ENCODE peak calls at places on chromosomes 11 and 22, in nine cellular contexts. One of them, this sample, is unnamed.

GRCh38 chr11:128247235-128247594 is 340.1 kb downstream of the ETS1 start:
- DNase-seq in nucleus accumbens: no peak
- DNase-seq in foreskin fibroblast: peak
- DNase-seq in NCI-H2081: no peak
- DNase-seq in SW480: no peak
- DNase-seq in HT-29: no peak
- DNase-seq in neuronal stem cell: no peak
- DNase-seq in foreskin melanocyte: no peak
- DNase-seq in mucosa of gallbladder: no peak
- DNase-seq in this sample: no peak

GRCh38 chr11:295351-296205 is 3.7 kb downstream of the IFITM5 start:
- DNase-seq in nucleus accumbens: no peak
- DNase-seq in foreskin fibroblast: no peak
- DNase-seq in NCI-H2081: no peak
- DNase-seq in SW480: no peak
- DNase-seq in HT-29: no peak
- DNase-seq in neuronal stem cell: no peak
- DNase-seq in foreskin melanocyte: no peak
- DNase-seq in mucosa of gallbladder: no peak
- DNase-seq in this sample: no peak

GRCh38 chr11:2561283-2562180 is 116.7 kb downstream of the KCNQ1 start:
- DNase-seq in nucleus accumbens: no peak
- DNase-seq in foreskin fibroblast: no peak
- DNase-seq in NCI-H2081: no peak
- DNase-seq in SW480: no peak
- DNase-seq in HT-29: no peak
- DNase-seq in neuronal stem cell: no peak
- DNase-seq in foreskin melanocyte: no peak
- DNase-seq in mucosa of gallbladder: no peak
- DNase-seq in this sample: no peak

GRCh38 chr11:67372993-67373915 is at the start of gene CLCF1:
- DNase-seq in nucleus accumbens: no peak
- DNase-seq in foreskin fibroblast: peak
- DNase-seq in NCI-H2081: no peak
- DNase-seq in SW480: peak
- DNase-seq in HT-29: peak
- DNase-seq in neuronal stem cell: peak
- DNase-seq in foreskin melanocyte: no peak
- DNase-seq in mucosa of gallbladder: peak
- DNase-seq in this sample: no peak

GRCh38 chr22:39290248-39290720 is 29.1 kb downstream of the RPL3 start:
- DNase-seq in nucleus accumbens: no peak
- DNase-seq in foreskin fibroblast: no peak
- DNase-seq in NCI-H2081: no peak
- DNase-seq in SW480: peak
- DNase-seq in HT-29: peak
- DNase-seq in neuronal stem cell: no peak
- DNase-seq in foreskin melanocyte: no peak
- DNase-seq in mucosa of gallbladder: no peak
- DNase-seq in this sample: no peak

GRCh38 chr11:69934861-69935494 is 115.8 kb upstream of the FGF3 start:
- DNase-seq in nucleus accumbens: no peak
- DNase-seq in foreskin fibroblast: no peak
- DNase-seq in NCI-H2081: no peak
- DNase-seq in SW480: peak
- DNase-seq in HT-29: peak
- DNase-seq in neuronal stem cell: no peak
- DNase-seq in foreskin melanocyte: no peak
- DNase-seq in mucosa of gallbladder: peak
- DNase-seq in this sample: no peak

GRCh38 chr11:36098046-36098445 is 154.2 kb downstream of the LDLRAD3 start:
- DNase-seq in nucleus accumbens: no peak
- DNase-seq in foreskin fibroblast: no peak
- DNase-seq in NCI-H2081: no peak
- DNase-seq in SW480: no peak
- DNase-seq in HT-29: no peak
- DNase-seq in neuronal stem cell: no peak
- DNase-seq in foreskin melanocyte: no peak
- DNase-seq in mucosa of gallbladder: no peak
- DNase-seq in this sample: no peak

GRCh38 chr11:92198276-92198675 is 26.3 kb upstream of the FAT3 start:
- DNase-seq in nucleus accumbens: no peak
- DNase-seq in foreskin fibroblast: no peak
- DNase-seq in NCI-H2081: no peak
- DNase-seq in SW480: no peak
- DNase-seq in HT-29: no peak
- DNase-seq in neuronal stem cell: no peak
- DNase-seq in foreskin melanocyte: no peak
- DNase-seq in mucosa of gallbladder: no peak
- DNase-seq in this sample: no peak

GRCh38 chr22:19597399-19597735 is 73.2 kb upstream of the CLDN5 start:
- DNase-seq in nucleus accumbens: no peak
- DNase-seq in foreskin fibroblast: no peak
- DNase-seq in NCI-H2081: peak
- DNase-seq in SW480: no peak
- DNase-seq in HT-29: no peak
- DNase-seq in neuronal stem cell: no peak
- DNase-seq in foreskin melanocyte: peak
- DNase-seq in mucosa of gallbladder: no peak
- DNase-seq in this sample: no peak

GRCh38 chr11:59867946-59868345 is 1.7 kb upstream of the TCN1 start:
- DNase-seq in nucleus accumbens: no peak
- DNase-seq in foreskin fibroblast: no peak
- DNase-seq in NCI-H2081: no peak
- DNase-seq in SW480: no peak
- DNase-seq in HT-29: no peak
- DNase-seq in neuronal stem cell: no peak
- DNase-seq in foreskin melanocyte: no peak
- DNase-seq in mucosa of gallbladder: no peak
- DNase-seq in this sample: no peak

GRCh38 chr22:36761553-36762240 is 14.2 kb downstream of the IFT27 start:
- DNase-seq in nucleus accumbens: no peak
- DNase-seq in foreskin fibroblast: no peak
- DNase-seq in NCI-H2081: no peak
- DNase-seq in SW480: no peak
- DNase-seq in HT-29: no peak
- DNase-seq in neuronal stem cell: no peak
- DNase-seq in foreskin melanocyte: no peak
- DNase-seq in mucosa of gallbladder: no peak
- DNase-seq in this sample: no peak

GRCh38 chr22:45205624-45205925 is 35.1 kb downstream of the KIAA0930 start:
- DNase-seq in nucleus accumbens: no peak
- DNase-seq in foreskin fibroblast: no peak
- DNase-seq in NCI-H2081: no peak
- DNase-seq in SW480: no peak
- DNase-seq in HT-29: no peak
- DNase-seq in neuronal stem cell: no peak
- DNase-seq in foreskin melanocyte: no peak
- DNase-seq in mucosa of gallbladder: no peak
- DNase-seq in this sample: no peak

GRCh38 chr11:111978028-111978771 is 41.1 kb downstream of the DIXDC1 start:
- DNase-seq in nucleus accumbens: no peak
- DNase-seq in foreskin fibroblast: peak
- DNase-seq in NCI-H2081: no peak
- DNase-seq in SW480: no peak
- DNase-seq in HT-29: no peak
- DNase-seq in neuronal stem cell: peak
- DNase-seq in foreskin melanocyte: peak
- DNase-seq in mucosa of gallbladder: peak
- DNase-seq in this sample: peak

GRCh38 chr11:124941703-124942102 is 5.9 kb upstream of the HEPACAM start:
- DNase-seq in nucleus accumbens: no peak
- DNase-seq in foreskin fibroblast: no peak
- DNase-seq in NCI-H2081: no peak
- DNase-seq in SW480: no peak
- DNase-seq in HT-29: no peak
- DNase-seq in neuronal stem cell: no peak
- DNase-seq in foreskin melanocyte: no peak
- DNase-seq in mucosa of gallbladder: no peak
- DNase-seq in this sample: no peak

GRCh38 chr11:111840143-111840542 is 31.2 kb downstream of the ALG9 start:
- DNase-seq in nucleus accumbens: no peak
- DNase-seq in foreskin fibroblast: no peak
- DNase-seq in NCI-H2081: no peak
- DNase-seq in SW480: no peak
- DNase-seq in HT-29: no peak
- DNase-seq in neuronal stem cell: peak
- DNase-seq in foreskin melanocyte: no peak
- DNase-seq in mucosa of gallbladder: no peak
- DNase-seq in this sample: no peak

GRCh38 chr11:79062814-79063762 is 377.7 kb downstream of the TENM4 start:
- DNase-seq in nucleus accumbens: no peak
- DNase-seq in foreskin fibroblast: no peak
- DNase-seq in NCI-H2081: peak
- DNase-seq in SW480: no peak
- DNase-seq in HT-29: peak
- DNase-seq in neuronal stem cell: no peak
- DNase-seq in foreskin melanocyte: no peak
- DNase-seq in mucosa of gallbladder: no peak
- DNase-seq in this sample: no peak

GRCh38 chr11:77179681-77180080 is 51.6 kb downstream of the MYO7A start:
- DNase-seq in nucleus accumbens: no peak
- DNase-seq in foreskin fibroblast: no peak
- DNase-seq in NCI-H2081: no peak
- DNase-seq in SW480: no peak
- DNase-seq in HT-29: no peak
- DNase-seq in neuronal stem cell: no peak
- DNase-seq in foreskin melanocyte: no peak
- DNase-seq in mucosa of gallbladder: no peak
- DNase-seq in this sample: no peak

GRCh38 chr22:26589367-26589844 is 526 bp downstream of the TPST2 start:
- DNase-seq in nucleus accumbens: no peak
- DNase-seq in foreskin fibroblast: no peak
- DNase-seq in NCI-H2081: no peak
- DNase-seq in SW480: peak
- DNase-seq in HT-29: peak
- DNase-seq in neuronal stem cell: peak
- DNase-seq in foreskin melanocyte: no peak
- DNase-seq in mucosa of gallbladder: peak
- DNase-seq in this sample: no peak

GRCh38 chr11:94002226-94002625 is 18.9 kb upstream of the HEPHL1 start:
- DNase-seq in nucleus accumbens: no peak
- DNase-seq in foreskin fibroblast: no peak
- DNase-seq in NCI-H2081: no peak
- DNase-seq in SW480: no peak
- DNase-seq in HT-29: no peak
- DNase-seq in neuronal stem cell: no peak
- DNase-seq in foreskin melanocyte: no peak
- DNase-seq in mucosa of gallbladder: no peak
- DNase-seq in this sample: no peak

GRCh38 chr11:1927151-1928037 is 7.9 kb downstream of the TNNT3 start:
- DNase-seq in nucleus accumbens: no peak
- DNase-seq in foreskin fibroblast: no peak
- DNase-seq in NCI-H2081: no peak
- DNase-seq in SW480: no peak
- DNase-seq in HT-29: no peak
- DNase-seq in neuronal stem cell: no peak
- DNase-seq in foreskin melanocyte: no peak
- DNase-seq in mucosa of gallbladder: no peak
- DNase-seq in this sample: no peak

GRCh38 chr11:119752946-119753345 is 23.9 kb upstream of the NECTIN1 start:
- DNase-seq in nucleus accumbens: no peak
- DNase-seq in foreskin fibroblast: no peak
- DNase-seq in NCI-H2081: no peak
- DNase-seq in SW480: no peak
- DNase-seq in HT-29: no peak
- DNase-seq in neuronal stem cell: no peak
- DNase-seq in foreskin melanocyte: no peak
- DNase-seq in mucosa of gallbladder: no peak
- DNase-seq in this sample: no peak

GRCh38 chr11:64767344-64768299 is 7.8 kb upstream of the PYGM start:
- DNase-seq in nucleus accumbens: no peak
- DNase-seq in foreskin fibroblast: no peak
- DNase-seq in NCI-H2081: peak
- DNase-seq in SW480: peak
- DNase-seq in HT-29: peak
- DNase-seq in neuronal stem cell: peak
- DNase-seq in foreskin melanocyte: peak
- DNase-seq in mucosa of gallbladder: peak
- DNase-seq in this sample: no peak

GRCh38 chr22:45994516-45995404 is 17.8 kb upstream of the WNT7B start:
- DNase-seq in nucleus accumbens: peak
- DNase-seq in foreskin fibroblast: peak
- DNase-seq in NCI-H2081: peak
- DNase-seq in SW480: peak
- DNase-seq in HT-29: peak
- DNase-seq in neuronal stem cell: peak
- DNase-seq in foreskin melanocyte: no peak
- DNase-seq in mucosa of gallbladder: peak
- DNase-seq in this sample: peak

GRCh38 chr11:114166897-114167323 is 107.4 kb downstream of the ZBTB16 start:
- DNase-seq in nucleus accumbens: no peak
- DNase-seq in foreskin fibroblast: peak
- DNase-seq in NCI-H2081: peak
- DNase-seq in SW480: peak
- DNase-seq in HT-29: no peak
- DNase-seq in neuronal stem cell: no peak
- DNase-seq in foreskin melanocyte: peak
- DNase-seq in mucosa of gallbladder: peak
- DNase-seq in this sample: no peak

GRCh38 chr11:121391914-121392313 is 60.2 kb upstream of the SORL1 start:
- DNase-seq in nucleus accumbens: no peak
- DNase-seq in foreskin fibroblast: no peak
- DNase-seq in NCI-H2081: no peak
- DNase-seq in SW480: peak
- DNase-seq in HT-29: peak
- DNase-seq in neuronal stem cell: no peak
- DNase-seq in foreskin melanocyte: no peak
- DNase-seq in mucosa of gallbladder: peak
- DNase-seq in this sample: no peak

GRCh38 chr22:32720924-32721323 is 80.6 kb upstream of the TIMP3 start:
- DNase-seq in nucleus accumbens: no peak
- DNase-seq in foreskin fibroblast: peak
- DNase-seq in NCI-H2081: no peak
- DNase-seq in SW480: peak
- DNase-seq in HT-29: peak
- DNase-seq in neuronal stem cell: no peak
- DNase-seq in foreskin melanocyte: no peak
- DNase-seq in mucosa of gallbladder: no peak
- DNase-seq in this sample: no peak

GRCh38 chr11:133901316-133901715 is 55.5 kb downstream of the IGSF9B start:
- DNase-seq in nucleus accumbens: no peak
- DNase-seq in foreskin fibroblast: no peak
- DNase-seq in NCI-H2081: no peak
- DNase-seq in SW480: no peak
- DNase-seq in HT-29: no peak
- DNase-seq in neuronal stem cell: no peak
- DNase-seq in foreskin melanocyte: no peak
- DNase-seq in mucosa of gallbladder: no peak
- DNase-seq in this sample: no peak

GRCh38 chr11:68727783-68728182 is 23.5 kb downstream of the TESMIN start:
- DNase-seq in nucleus accumbens: no peak
- DNase-seq in foreskin fibroblast: no peak
- DNase-seq in NCI-H2081: no peak
- DNase-seq in SW480: peak
- DNase-seq in HT-29: peak
- DNase-seq in neuronal stem cell: no peak
- DNase-seq in foreskin melanocyte: peak
- DNase-seq in mucosa of gallbladder: no peak
- DNase-seq in this sample: no peak

GRCh38 chr22:37544955-37545702 is 15.2 kb upstream of the CDC42EP1 start:
- DNase-seq in nucleus accumbens: no peak
- DNase-seq in foreskin fibroblast: peak
- DNase-seq in NCI-H2081: no peak
- DNase-seq in SW480: peak
- DNase-seq in HT-29: peak
- DNase-seq in neuronal stem cell: no peak
- DNase-seq in foreskin melanocyte: no peak
- DNase-seq in mucosa of gallbladder: peak
- DNase-seq in this sample: no peak

GRCh38 chr11:129960216-129961214 is 42.1 kb downstream of the PRDM10 start:
- DNase-seq in nucleus accumbens: no peak
- DNase-seq in foreskin fibroblast: peak
- DNase-seq in NCI-H2081: no peak
- DNase-seq in SW480: peak
- DNase-seq in HT-29: peak
- DNase-seq in neuronal stem cell: no peak
- DNase-seq in foreskin melanocyte: peak
- DNase-seq in mucosa of gallbladder: no peak
- DNase-seq in this sample: no peak

This sample was measured in putamen.